ENCODE peak calls at places on chromosome 1, in six cellular contexts. W is effector CD4-positive, alpha-beta T cell; P is Caki2; Y is T-cell; M is SHP77; Z is activated CD4-positive, alpha-beta T cell treated with anti-CD3 and anti-CD28 coated beads, Interleukin-2, amount 10 ng/mL, durations not matched to agents 7 days and 5 days. T is an unnamed sample.

GRCh38 chr1:91883470-91883869 is 2.5 kb downstream of the TGFBR3 start:
- DNase-seq in Z (peak; percentile 9), P (no peak), Y (no peak), W (no peak), M (no peak), T (peak; percentile 27)

GRCh38 chr1:198651685-198652400 is 13.0 kb downstream of the PTPRC start:
- DNase-seq in M (no peak), P (no peak), W (no peak), Y (no peak), Z (no peak), T (no peak)

GRCh38 chr1:1989759-1990158 is 13.8 kb downstream of the CFAP74 start:
- DNase-seq in P (no peak), Y (no peak), M (peak; percentile 16), W (no peak), Z (no peak), T (no peak)

GRCh38 chr1:19735419-19736127 is 64.1 kb downstream of the TMCO4 start:
- DNase-seq in Y (no peak), P (no peak), Z (no peak), M (no peak), W (no peak), T (no peak)

GRCh38 chr1:43611950-43612349 is 38.0 kb upstream of the KDM4A start:
- DNase-seq in Y (no peak), Z (no peak), W (no peak), P (no peak), M (no peak), T (no peak)

GRCh38 chr1:211352985-211353515 is 26.4 kb downstream of the TRAF5 start:
- DNase-seq in M (peak; percentile 11), P (peak; percentile 45), Z (peak; percentile 60), W (peak; percentile 44), Y (peak; percentile 51), T (peak; percentile 43)

GRCh38 chr1:109201123-109201703 is 12.5 kb upstream of the SARS1 start:
- DNase-seq in Z (peak; percentile 36), W (peak; percentile 10), Y (no peak), M (peak; percentile 36), P (peak; percentile 43), T (no peak)

GRCh38 chr1:242426271-242426905 is 98.1 kb downstream of the PLD5 start:
- DNase-seq in W (no peak), Y (no peak), M (no peak), P (no peak), Z (no peak), T (no peak)

GRCh38 chr1:20588634-20589225 is at the start of gene CDA:
- DNase-seq in Z (no peak), P (no peak), W (no peak), M (no peak), Y (no peak), T (no peak)

T was measured in CD8-positive, alpha-beta memory T cell.